ENCODE peak calls at places on chromosomes 7 and 10, in six cellular contexts. T is GM23338, D is PC-3, A is brain microvascular endothelial cell, P is AG04450, O is NB4. Z is an unnamed sample.

GRCh38 chr7:46603780-46604725 is 683.0 kb upstream of the IGFBP3 start:
- DNase-seq in T (no peak), D (no peak), A (peak; percentile 91), P (no peak), O (peak; percentile 42), Z (peak; percentile 78)

GRCh38 chr7:100753750-100754149 is 20.4 kb downstream of the ZAN start:
- DNase-seq in T (no peak), D (no peak), A (no peak), P (no peak), O (no peak), Z (peak; percentile 44)

GRCh38 chr7:100585511-100586265 is at the start of gene LRCH4:
- DNase-seq in T (peak; percentile 81), D (peak; percentile 57), A (peak; percentile 7), P (no peak), O (no peak), Z (no peak)

GRCh38 chr7:88402529-88402928 is 95.8 kb upstream of the STEAP4 start:
- DNase-seq in T (no peak), D (no peak), A (no peak), P (no peak), O (no peak), Z (no peak)

GRCh38 chr10:5547684-5547933 is 22.8 kb downstream of the CALML3 start:
- DNase-seq in T (no peak), D (no peak), A (no peak), P (no peak), O (no peak), Z (no peak)

GRCh38 chr10:86439544-86439943 is 72.9 kb upstream of the GRID1 start:
- DNase-seq in T (no peak), D (peak; percentile 25), A (peak; percentile 98), P (peak; percentile 87), O (peak; percentile 92), Z (peak; percentile 87)

GRCh38 chr10:84820121-84820520 is 491.7 kb downstream of the CCSER2 start:
- DNase-seq in T (no peak), D (peak; percentile 38), A (no peak), P (no peak), O (peak; percentile 43), Z (no peak)

GRCh38 chr7:121140790-121141189 is 152.3 kb downstream of the CPED1 start:
- DNase-seq in T (no peak), D (no peak), A (no peak), P (no peak), O (no peak), Z (no peak)

GRCh38 chr7:95527033-95527775 is 41.5 kb downstream of the ASB4 start:
- DNase-seq in T (peak; percentile 89), D (peak; percentile 65), A (peak; percentile 15), P (no peak), O (peak; percentile 65), Z (peak; percentile 50)

GRCh38 chr10:119498889-119499864 is 43.3 kb downstream of the RGS10 start:
- DNase-seq in T (no peak), D (no peak), A (peak; percentile 66), P (no peak), O (no peak), Z (peak; percentile 25)

GRCh38 chr7:130982160-130982638 is 248.2 kb upstream of the KLF14 start:
- DNase-seq in T (peak; percentile 87), D (peak; percentile 67), A (no peak), P (no peak), O (peak; percentile 61), Z (peak; percentile 41)

GRCh38 chr10:278707-279106 is 143.5 kb downstream of the ZMYND11 start:
- DNase-seq in T (no peak), D (no peak), A (no peak), P (no peak), O (no peak), Z (no peak)

GRCh38 chr10:7410800-7411670 is at the start of gene SFMBT2:
- DNase-seq in T (peak; percentile 91), D (peak; percentile 27), A (peak; percentile 9), P (peak; percentile 10), O (peak; percentile 78), Z (peak; percentile 43)

GRCh38 chr7:347644-348479 is 57.9 kb downstream of the FOXL3 start:
- DNase-seq in T (no peak), D (no peak), A (no peak), P (no peak), O (no peak), Z (no peak)

GRCh38 chr10:74371696-74372095 is 220.7 kb downstream of the ADK start:
- DNase-seq in T (no peak), D (no peak), A (peak; percentile 19), P (no peak), O (no peak), Z (peak; percentile 28)

GRCh38 chr7:101858437-101859385 is 41.3 kb downstream of the CUX1 start:
- DNase-seq in T (no peak), D (no peak), A (no peak), P (no peak), O (no peak), Z (no peak)

GRCh38 chr7:101861223-101861775 is 43.9 kb downstream of the CUX1 start:
- DNase-seq in T (no peak), D (no peak), A (no peak), P (no peak), O (no peak), Z (no peak)

GRCh38 chr7:101862280-101863220 is 45.1 kb downstream of the CUX1 start:
- DNase-seq in T (peak; percentile 60), D (no peak), A (no peak), P (no peak), O (no peak), Z (no peak)

GRCh38 chr7:101859411-101860106 is 42.1 kb downstream of the CUX1 start:
- DNase-seq in T (no peak), D (no peak), A (no peak), P (no peak), O (no peak), Z (peak; percentile 49)

DNA sequence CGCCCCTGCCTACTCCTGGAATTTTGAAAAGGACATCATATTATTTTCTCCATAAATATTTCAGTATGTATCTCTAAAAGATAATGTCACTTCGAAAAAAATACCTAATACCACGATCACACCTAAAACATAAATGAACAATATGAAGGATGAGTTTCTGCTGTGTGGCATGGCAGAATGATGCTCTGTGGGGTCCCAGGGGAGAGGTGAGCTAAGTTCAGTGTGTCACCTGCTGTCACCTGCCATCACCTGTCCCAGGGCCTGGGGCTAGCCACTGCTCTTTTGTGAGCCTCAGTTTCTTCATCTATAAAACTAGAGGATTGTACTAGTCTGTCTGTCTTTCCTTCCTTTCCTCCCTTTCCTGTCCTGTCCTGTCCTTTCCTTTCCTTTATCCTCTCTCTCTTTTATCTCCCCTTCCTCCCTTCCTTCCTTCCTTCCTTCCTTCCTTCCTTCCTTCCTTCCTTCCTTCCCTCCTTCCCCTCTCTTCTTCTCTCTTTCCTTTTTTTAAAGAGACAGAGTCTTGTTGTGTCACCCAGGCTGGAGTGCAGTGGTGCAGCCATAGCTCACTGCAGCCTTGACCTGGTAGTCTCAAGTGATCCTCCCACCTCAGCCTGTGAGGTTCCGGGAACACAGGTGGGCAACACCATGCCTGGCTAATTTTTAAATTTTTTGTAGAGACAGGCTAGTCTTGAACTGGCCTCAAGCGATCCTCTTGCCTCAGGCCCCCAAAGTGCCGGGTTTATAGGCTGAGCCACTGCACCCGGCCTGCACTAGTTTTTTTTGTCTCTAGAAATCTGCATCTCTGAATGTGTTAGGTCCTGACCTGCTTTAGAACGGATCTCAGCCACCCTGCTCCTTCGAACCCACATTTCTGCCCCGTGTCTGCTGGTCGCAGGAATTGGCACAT is 43.1 kb downstream of the CUX1 start:
- DNase-seq in T (no peak), D (no peak), A (no peak), P (no peak), O (no peak), Z (no peak)
- H3K4me3 ChIP-seq in T (peak overlapping the region; percentile 48), D (no peak overlapping the region), A (no peak overlapping the region), P (no peak overlapping the region), O (no peak overlapping the region), Z (no peak overlapping the region)

GRCh38 chr10:24396396-24396795 is 187.5 kb downstream of the KIAA1217 start:
- DNase-seq in T (peak; percentile 30), D (peak; percentile 5), A (no peak), P (no peak), O (no peak), Z (no peak)
- TF ChIP-seq CTCF in T (peak; percentile 44), D (peak; percentile 32), A (peak; percentile 45), P (peak; percentile 33), O (no peak), Z (peak; percentile 24)

DNA sequence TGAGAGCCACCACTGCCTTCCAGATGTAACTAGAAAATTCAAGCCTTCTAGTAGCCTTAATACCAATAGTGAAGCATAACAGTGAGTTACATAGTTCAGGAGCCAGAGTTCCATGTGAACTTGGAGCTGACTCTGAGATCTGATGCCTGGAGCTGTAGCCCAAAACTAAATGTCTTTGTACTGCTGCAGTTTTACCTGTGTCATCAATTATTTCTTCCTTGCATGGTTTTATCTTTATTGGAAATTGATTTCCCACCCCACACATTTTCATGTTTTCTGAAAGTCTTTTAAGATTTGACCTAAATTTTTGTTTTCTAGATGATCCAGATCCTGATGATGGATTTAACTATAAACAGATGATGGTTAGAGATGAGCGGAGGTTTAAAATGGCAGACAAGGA is 17.0 kb downstream of the OPN1SW start:
- DNase-seq in T (no peak), D (no peak), A (no peak), P (no peak), O (no peak), Z (no peak)
- H3K4me3 ChIP-seq in T (no peak overlapping the region), D (no peak overlapping the region), A (no peak overlapping the region), P (no peak overlapping the region), O (no peak overlapping the region), Z (no peak overlapping the region)

GRCh38 chr10:132548869-132549268 is 11.3 kb downstream of the INPP5A start:
- DNase-seq in T (no peak), D (no peak), A (no peak), P (no peak), O (peak; percentile 7), Z (no peak)

GRCh38 chr10:132551808-132552130 is 14.2 kb downstream of the INPP5A start:
- DNase-seq in T (no peak), D (no peak), A (no peak), P (no peak), O (no peak), Z (no peak)

GRCh38 chr10:132550366-132551092 is 12.9 kb downstream of the INPP5A start:
- DNase-seq in T (no peak), D (no peak), A (no peak), P (no peak), O (peak; percentile 30), Z (no peak)

GRCh38 chr10:132549416-132549815 is 11.8 kb downstream of the INPP5A start:
- DNase-seq in T (no peak), D (no peak), A (no peak), P (no peak), O (peak; percentile 12), Z (no peak)

DNA sequence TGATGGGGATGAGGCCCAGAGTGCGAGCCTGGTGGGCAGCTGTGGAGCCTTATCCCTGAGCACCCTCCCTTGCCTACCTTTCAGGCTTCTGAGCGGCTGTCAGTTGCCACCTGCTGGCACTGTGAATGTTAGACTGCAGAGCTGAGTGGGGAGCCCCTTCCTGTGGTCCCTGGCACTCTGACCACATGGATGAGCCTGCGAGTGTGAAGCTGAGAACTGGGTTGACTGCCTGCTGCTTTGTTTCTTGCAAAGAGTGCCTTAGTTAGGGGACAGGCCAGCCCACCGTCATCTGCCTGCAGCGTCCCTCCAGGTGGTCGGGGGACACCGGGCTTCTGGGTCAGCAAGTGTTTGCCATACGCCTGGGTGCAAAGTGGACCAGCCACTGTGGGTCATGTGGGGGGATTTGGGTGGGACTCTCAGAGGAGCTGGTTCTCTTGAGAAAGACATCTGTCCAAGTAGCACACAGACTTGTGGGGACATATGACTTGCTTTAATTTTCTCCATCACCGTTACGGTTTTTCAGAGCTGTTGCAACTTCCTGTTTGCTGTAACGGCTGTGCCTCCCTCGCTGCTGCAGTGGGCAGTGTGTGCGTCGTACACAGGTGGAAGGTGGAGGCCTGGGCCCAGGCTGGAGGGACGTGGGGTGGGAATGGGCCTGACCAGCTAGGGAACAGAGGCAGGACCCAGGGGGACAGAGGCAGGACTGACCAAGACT is 13.7 kb downstream of the INPP5A start:
- DNase-seq in T (no peak), D (no peak), A (no peak), P (no peak), O (peak; percentile 97), Z (peak; percentile 29)
- TF ChIP-seq CTCF in T (no peak), D (no peak), A (no peak), P (no peak), O (peak; percentile 51), Z (no peak)